ENCODE peak calls at places on chromosomes 2 and 18, in ten cellular contexts. One of them, this sample, is unnamed.

GRCh38 chr2:31414601-31415241 is at the start of gene XDH:
- DNase-seq in foreskin fibroblast: peak
- DNase-seq in omental fat pad: no peak
- DNase-seq in neural progenitor cell: no peak
- DNase-seq in type B pancreatic cell: no peak
- DNase-seq in ovary: no peak
- DNase-seq in hepatocyte: peak
- DNase-seq in cardiac fibroblast: no peak
- DNase-seq in psoas muscle: no peak
- DNase-seq in IMR-90: no peak
- DNase-seq in this sample: peak

GRCh38 chr2:120896904-120897303 is 161.2 kb downstream of the GLI2 start:
- DNase-seq in neural progenitor cell: no peak
- DNase-seq in IMR-90: no peak
- DNase-seq in foreskin fibroblast: no peak
- DNase-seq in omental fat pad: no peak
- DNase-seq in cardiac fibroblast: no peak
- DNase-seq in type B pancreatic cell: no peak
- DNase-seq in ovary: no peak
- DNase-seq in hepatocyte: no peak
- DNase-seq in psoas muscle: no peak
- DNase-seq in this sample: peak

GRCh38 chr2:179352181-179352580 is 87.5 kb upstream of the SESTD1 start:
- DNase-seq in foreskin fibroblast: no peak
- DNase-seq in ovary: no peak
- DNase-seq in IMR-90: no peak
- DNase-seq in neural progenitor cell: no peak
- DNase-seq in hepatocyte: no peak
- DNase-seq in omental fat pad: no peak
- DNase-seq in type B pancreatic cell: no peak
- DNase-seq in psoas muscle: no peak
- DNase-seq in cardiac fibroblast: no peak
- DNase-seq in this sample: no peak

GRCh38 chr2:42569883-42570282 is 1.5 kb downstream of the MTA3 start:
- DNase-seq in psoas muscle: no peak
- DNase-seq in cardiac fibroblast: peak
- DNase-seq in ovary: no peak
- DNase-seq in neural progenitor cell: no peak
- DNase-seq in IMR-90: no peak
- DNase-seq in hepatocyte: no peak
- DNase-seq in type B pancreatic cell: no peak
- DNase-seq in foreskin fibroblast: no peak
- DNase-seq in omental fat pad: no peak
- DNase-seq in this sample: no peak

GRCh38 chr2:138453815-138454214 is 47.8 kb upstream of the SPOPL start:
- DNase-seq in psoas muscle: no peak
- DNase-seq in IMR-90: no peak
- DNase-seq in ovary: no peak
- DNase-seq in foreskin fibroblast: no peak
- DNase-seq in cardiac fibroblast: no peak
- DNase-seq in neural progenitor cell: no peak
- DNase-seq in hepatocyte: no peak
- DNase-seq in omental fat pad: no peak
- DNase-seq in type B pancreatic cell: no peak
- DNase-seq in this sample: no peak

GRCh38 chr18:63236990-63237389 is 82.6 kb downstream of the BCL2 start:
- DNase-seq in ovary: peak
- DNase-seq in neural progenitor cell: no peak
- DNase-seq in hepatocyte: no peak
- DNase-seq in type B pancreatic cell: no peak
- DNase-seq in IMR-90: no peak
- DNase-seq in cardiac fibroblast: no peak
- DNase-seq in psoas muscle: peak
- DNase-seq in foreskin fibroblast: no peak
- DNase-seq in omental fat pad: no peak
- DNase-seq in this sample: no peak

GRCh38 chr2:120949027-120949956 is 213.6 kb downstream of the GLI2 start:
- DNase-seq in psoas muscle: no peak
- DNase-seq in hepatocyte: no peak
- DNase-seq in ovary: no peak
- DNase-seq in neural progenitor cell: no peak
- DNase-seq in omental fat pad: no peak
- DNase-seq in foreskin fibroblast: no peak
- DNase-seq in cardiac fibroblast: peak
- DNase-seq in type B pancreatic cell: no peak
- DNase-seq in IMR-90: no peak
- DNase-seq in this sample: no peak

GRCh38 chr2:56009758-56010534 is 86.4 kb upstream of the EFEMP1 start:
- DNase-seq in cardiac fibroblast: peak
- DNase-seq in type B pancreatic cell: no peak
- DNase-seq in hepatocyte: peak
- DNase-seq in IMR-90: peak
- DNase-seq in psoas muscle: no peak
- DNase-seq in ovary: no peak
- DNase-seq in omental fat pad: no peak
- DNase-seq in neural progenitor cell: peak
- DNase-seq in foreskin fibroblast: peak
- DNase-seq in this sample: no peak

DNA sequence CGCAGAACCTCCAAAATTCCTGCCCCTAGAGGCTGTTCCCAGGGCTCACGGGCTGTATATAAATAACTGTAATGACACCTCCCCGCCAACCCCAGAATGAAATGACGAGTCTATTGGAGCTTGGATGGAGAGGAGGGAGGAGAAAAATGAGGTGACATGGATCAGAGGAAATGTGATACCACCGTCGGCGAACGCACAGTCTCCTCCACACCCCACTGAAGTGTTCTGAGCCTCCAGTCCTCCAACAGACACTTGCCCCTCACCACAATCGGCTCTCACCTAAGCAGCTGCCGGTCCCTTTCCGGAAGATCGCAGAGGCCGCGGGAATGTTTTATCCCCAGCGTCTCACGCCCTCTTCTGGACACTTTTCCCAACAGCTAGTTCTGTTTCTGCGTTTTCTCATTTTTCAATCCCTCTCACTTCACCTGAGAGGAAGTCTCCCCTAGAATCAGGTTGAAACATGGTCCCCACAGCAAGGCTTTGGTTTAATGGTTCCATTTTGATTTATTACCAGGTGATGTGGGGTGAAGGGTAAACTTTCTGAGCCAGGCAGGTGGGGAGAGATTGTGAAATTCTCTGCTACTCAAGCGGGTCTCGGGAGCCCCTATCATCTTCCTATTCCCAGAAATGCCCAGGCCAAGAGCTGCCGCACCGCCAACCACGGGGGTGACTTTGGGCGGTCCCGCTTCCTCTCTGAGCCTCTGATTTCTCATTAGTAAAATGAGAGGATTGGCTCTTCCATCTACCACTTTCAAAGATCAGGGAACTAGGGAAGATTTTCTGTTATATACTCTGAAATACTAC is 9.1 kb upstream of the MYO5B start:
- DNase-seq in hepatocyte: peak
- DNase-seq in ovary: no peak
- DNase-seq in foreskin fibroblast: peak
- DNase-seq in cardiac fibroblast: peak
- DNase-seq in psoas muscle: peak
- DNase-seq in neural progenitor cell: peak
- DNase-seq in omental fat pad: no peak
- DNase-seq in IMR-90: peak
- DNase-seq in type B pancreatic cell: no peak
- DNase-seq in this sample: peak
- TF ChIP-seq CTCF in hepatocyte: peak
- TF ChIP-seq CTCF in ovary: no peak
- TF ChIP-seq CTCF in foreskin fibroblast: peak
- TF ChIP-seq CTCF in cardiac fibroblast: peak
- TF ChIP-seq CTCF in psoas muscle: peak
- TF ChIP-seq CTCF in neural progenitor cell: peak
- TF ChIP-seq CTCF in omental fat pad: no peak
- TF ChIP-seq CTCF in IMR-90: peak
- TF ChIP-seq CTCF in type B pancreatic cell: peak
- TF ChIP-seq CTCF in this sample: peak

GRCh38 chr2:70766357-70767093 is 1.5 kb downstream of the ADD2 start:
- DNase-seq in omental fat pad: no peak
- DNase-seq in hepatocyte: no peak
- DNase-seq in IMR-90: no peak
- DNase-seq in psoas muscle: no peak
- DNase-seq in type B pancreatic cell: no peak
- DNase-seq in ovary: no peak
- DNase-seq in cardiac fibroblast: no peak
- DNase-seq in foreskin fibroblast: no peak
- DNase-seq in neural progenitor cell: no peak
- DNase-seq in this sample: no peak

GRCh38 chr2:70768585-70769085 is 635 bp upstream of the ADD2 start:
- DNase-seq in psoas muscle: no peak
- DNase-seq in ovary: no peak
- DNase-seq in type B pancreatic cell: no peak
- DNase-seq in foreskin fibroblast: no peak
- DNase-seq in omental fat pad: no peak
- DNase-seq in hepatocyte: no peak
- DNase-seq in IMR-90: no peak
- DNase-seq in cardiac fibroblast: no peak
- DNase-seq in neural progenitor cell: no peak
- DNase-seq in this sample: no peak

GRCh38 chr2:70769450-70769849 is 1.4 kb upstream of the ADD2 start:
- DNase-seq in foreskin fibroblast: no peak
- DNase-seq in neural progenitor cell: no peak
- DNase-seq in type B pancreatic cell: no peak
- DNase-seq in IMR-90: no peak
- DNase-seq in omental fat pad: no peak
- DNase-seq in psoas muscle: no peak
- DNase-seq in ovary: no peak
- DNase-seq in hepatocyte: no peak
- DNase-seq in cardiac fibroblast: no peak
- DNase-seq in this sample: no peak

GRCh38 chr2:70767094-70767698 is 804 bp downstream of the ADD2 start:
- DNase-seq in foreskin fibroblast: no peak
- DNase-seq in hepatocyte: peak
- DNase-seq in type B pancreatic cell: no peak
- DNase-seq in IMR-90: no peak
- DNase-seq in psoas muscle: no peak
- DNase-seq in ovary: no peak
- DNase-seq in cardiac fibroblast: no peak
- DNase-seq in neural progenitor cell: peak
- DNase-seq in omental fat pad: no peak
- DNase-seq in this sample: no peak

DNA sequence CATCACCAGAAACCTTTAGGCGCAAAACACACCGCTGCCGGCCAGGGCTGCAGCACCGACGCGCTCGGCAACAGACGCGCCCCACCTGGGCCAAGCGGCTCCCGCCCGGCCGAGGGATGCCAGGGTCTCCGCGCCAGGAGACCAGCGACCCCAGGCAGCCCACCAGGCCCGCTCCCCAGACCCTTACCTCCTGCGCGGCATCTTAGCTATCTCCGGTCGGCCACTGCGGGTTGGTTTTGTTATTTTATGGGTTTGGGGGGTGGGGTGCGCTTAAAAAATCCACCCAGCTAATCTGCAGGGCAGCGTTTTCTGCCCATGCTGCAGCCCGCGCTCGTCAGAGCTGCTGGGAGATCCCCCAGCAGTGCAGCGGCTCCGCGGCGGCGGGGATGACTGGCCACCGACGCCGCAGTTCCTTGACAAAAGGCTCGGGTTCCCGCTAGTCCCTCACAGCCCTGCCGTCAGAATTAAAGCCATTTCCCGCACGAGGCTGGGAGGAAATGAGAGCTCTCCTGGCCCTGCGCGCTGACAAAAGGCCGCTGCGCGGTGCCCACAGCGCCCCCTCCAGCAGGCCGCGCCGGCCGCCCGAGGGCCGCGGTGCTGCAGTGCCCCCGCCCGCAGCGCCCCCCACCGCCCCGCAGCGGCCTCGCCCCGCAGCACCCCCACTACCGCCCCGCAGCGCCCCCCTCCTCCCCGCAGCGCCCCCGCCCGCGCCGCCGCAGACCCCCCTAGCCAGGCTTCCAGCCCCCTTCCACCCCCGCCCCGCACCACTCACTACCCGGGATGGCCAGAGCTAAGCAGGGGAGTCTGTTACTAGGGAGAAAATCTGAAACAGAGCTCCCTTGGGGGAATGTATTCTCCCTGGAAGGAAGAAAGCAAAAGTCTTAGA is at the start of gene ADD2:
- DNase-seq in type B pancreatic cell: peak
- DNase-seq in IMR-90: peak
- DNase-seq in neural progenitor cell: peak
- DNase-seq in foreskin fibroblast: no peak
- DNase-seq in cardiac fibroblast: peak
- DNase-seq in psoas muscle: peak
- DNase-seq in omental fat pad: no peak
- DNase-seq in ovary: peak
- DNase-seq in hepatocyte: peak
- DNase-seq in this sample: no peak
- TF ChIP-seq CTCF in type B pancreatic cell: peak
- TF ChIP-seq CTCF in IMR-90: peak
- TF ChIP-seq CTCF in neural progenitor cell: peak
- TF ChIP-seq CTCF in foreskin fibroblast: no peak
- TF ChIP-seq CTCF in cardiac fibroblast: no peak
- TF ChIP-seq CTCF in psoas muscle: peak
- TF ChIP-seq CTCF in omental fat pad: no peak
- TF ChIP-seq CTCF in ovary: no peak
- TF ChIP-seq CTCF in hepatocyte: peak
- TF ChIP-seq CTCF in this sample: no peak

GRCh38 chr2:122528958-122529670 is 773.7 kb downstream of the TSN start:
- DNase-seq in omental fat pad: no peak
- DNase-seq in ovary: no peak
- DNase-seq in psoas muscle: no peak
- DNase-seq in type B pancreatic cell: no peak
- DNase-seq in foreskin fibroblast: no peak
- DNase-seq in hepatocyte: no peak
- DNase-seq in cardiac fibroblast: no peak
- DNase-seq in IMR-90: no peak
- DNase-seq in neural progenitor cell: no peak
- DNase-seq in this sample: no peak
- TF ChIP-seq CTCF in omental fat pad: no peak
- TF ChIP-seq CTCF in ovary: no peak
- TF ChIP-seq CTCF in psoas muscle: no peak
- TF ChIP-seq CTCF in type B pancreatic cell: no peak
- TF ChIP-seq CTCF in foreskin fibroblast: no peak
- TF ChIP-seq CTCF in hepatocyte: no peak
- TF ChIP-seq CTCF in cardiac fibroblast: no peak
- TF ChIP-seq CTCF in IMR-90: no peak
- TF ChIP-seq CTCF in neural progenitor cell: no peak
- TF ChIP-seq CTCF in this sample: no peak

GRCh38 chr2:239250216-239251071 is 150.4 kb downstream of the HDAC4 start:
- DNase-seq in neural progenitor cell: no peak
- DNase-seq in foreskin fibroblast: no peak
- DNase-seq in hepatocyte: no peak
- DNase-seq in psoas muscle: no peak
- DNase-seq in type B pancreatic cell: no peak
- DNase-seq in cardiac fibroblast: no peak
- DNase-seq in omental fat pad: no peak
- DNase-seq in IMR-90: no peak
- DNase-seq in ovary: peak
- DNase-seq in this sample: no peak

GRCh38 chr2:239253705-239254104 is 147.1 kb downstream of the HDAC4 start:
- DNase-seq in hepatocyte: no peak
- DNase-seq in foreskin fibroblast: no peak
- DNase-seq in ovary: peak
- DNase-seq in cardiac fibroblast: no peak
- DNase-seq in IMR-90: no peak
- DNase-seq in neural progenitor cell: no peak
- DNase-seq in omental fat pad: no peak
- DNase-seq in psoas muscle: no peak
- DNase-seq in type B pancreatic cell: no peak
- DNase-seq in this sample: peak

GRCh38 chr2:239253264-239253663 is 147.6 kb downstream of the HDAC4 start:
- DNase-seq in type B pancreatic cell: no peak
- DNase-seq in IMR-90: no peak
- DNase-seq in omental fat pad: no peak
- DNase-seq in hepatocyte: no peak
- DNase-seq in psoas muscle: no peak
- DNase-seq in foreskin fibroblast: no peak
- DNase-seq in ovary: no peak
- DNase-seq in neural progenitor cell: no peak
- DNase-seq in cardiac fibroblast: no peak
- DNase-seq in this sample: no peak

GRCh38 chr2:239252433-239253200 is 148.2 kb downstream of the HDAC4 start:
- DNase-seq in type B pancreatic cell: no peak
- DNase-seq in omental fat pad: no peak
- DNase-seq in psoas muscle: peak
- DNase-seq in hepatocyte: no peak
- DNase-seq in foreskin fibroblast: peak
- DNase-seq in IMR-90: peak
- DNase-seq in cardiac fibroblast: no peak
- DNase-seq in neural progenitor cell: no peak
- DNase-seq in ovary: peak
- DNase-seq in this sample: peak

GRCh38 chr2:239251971-239252370 is 148.8 kb downstream of the HDAC4 start:
- DNase-seq in type B pancreatic cell: no peak
- DNase-seq in foreskin fibroblast: no peak
- DNase-seq in IMR-90: no peak
- DNase-seq in neural progenitor cell: no peak
- DNase-seq in hepatocyte: no peak
- DNase-seq in omental fat pad: no peak
- DNase-seq in psoas muscle: peak
- DNase-seq in cardiac fibroblast: no peak
- DNase-seq in ovary: peak
- DNase-seq in this sample: no peak
- TF ChIP-seq CTCF in type B pancreatic cell: no peak
- TF ChIP-seq CTCF in foreskin fibroblast: no peak
- TF ChIP-seq CTCF in IMR-90: no peak
- TF ChIP-seq CTCF in neural progenitor cell: no peak
- TF ChIP-seq CTCF in hepatocyte: no peak
- TF ChIP-seq CTCF in omental fat pad: no peak
- TF ChIP-seq CTCF in psoas muscle: no peak
- TF ChIP-seq CTCF in cardiac fibroblast: no peak
- TF ChIP-seq CTCF in ovary: no peak
- TF ChIP-seq CTCF in this sample: no peak

This sample was measured in right lobe of liver.